ENCODE peak calls at places on chromosomes 5 and 9, in six cellular contexts. W, Z, I, F, L and K are unnamed samples.

GRCh38 chr5:66144799-66145390 is 795 bp downstream of the SREK1 start:
- DNase-seq in W (no peak), Z (no peak), I (no peak), F (no peak), L (no peak), K (no peak)

GRCh38 chr9:3664044-3664443 is 138.2 kb upstream of the RFX3 start:
- DNase-seq in W (no peak), Z (no peak), I (no peak), F (no peak), L (peak; percentile 29), K (no peak)

GRCh38 chr9:126002476-126003350 is 255.5 kb downstream of the PBX3 start:
- DNase-seq in W (no peak), Z (no peak), I (no peak), F (no peak), L (no peak), K (no peak)

GRCh38 chr9:122371851-122372250 is 1.0 kb downstream of the PTGS1 start:
- DNase-seq in W (no peak), Z (no peak), I (no peak), F (no peak), L (no peak), K (no peak)

GRCh38 chr5:107072440-107072839 is 598.3 kb downstream of the EFNA5 start:
- DNase-seq in W (no peak), Z (no peak), I (no peak), F (no peak), L (no peak), K (no peak)

GRCh38 chr5:73031839-73032238 is 76.0 kb downstream of the FCHO2 start:
- DNase-seq in W (no peak), Z (no peak), I (no peak), F (no peak), L (peak; percentile 91), K (peak; percentile 51)

GRCh38 chr5:79845448-79846197 is 145.4 kb downstream of the MTX3 start:
- DNase-seq in W (no peak), Z (no peak), I (no peak), F (no peak), L (peak; percentile 5), K (peak; percentile 50)

GRCh38 chr5:141182248-141182647 is at the start of gene PCDHB16:
- DNase-seq in W (no peak), Z (no peak), I (no peak), F (no peak), L (no peak), K (no peak)

GRCh38 chr5:111074244-111074643 is 2.7 kb downstream of the TSLP start:
- DNase-seq in W (no peak), Z (no peak), I (no peak), F (no peak), L (no peak), K (no peak)
- H3K4me3 ChIP-seq in W (no peak overlapping the region), Z (no peak overlapping the region), I (no peak overlapping the region), F (no peak overlapping the region), L (peak overlapping the region; percentile 60), K (no peak overlapping the region)

GRCh38 chr5:170913573-170913972 is 51.8 kb downstream of the RANBP17 start:
- DNase-seq in W (no peak), Z (no peak), I (no peak), F (no peak), L (no peak), K (no peak)

GRCh38 chr5:170920196-170920595 is 58.4 kb downstream of the RANBP17 start:
- DNase-seq in W (no peak), Z (no peak), I (no peak), F (no peak), L (no peak), K (no peak)

GRCh38 chr5:170917113-170917512 is 55.3 kb downstream of the RANBP17 start:
- DNase-seq in W (no peak), Z (no peak), I (no peak), F (no peak), L (no peak), K (no peak)
- TF ChIP-seq CTCF in W (no peak), Z (no peak), I (no peak), F (no peak), L (no peak), K (no peak)

GRCh38 chr9:38391278-38392118 is 1.0 kb upstream of the ALDH1B1 start:
- DNase-seq in W (no peak), Z (no peak), I (no peak), F (no peak), L (no peak), K (no peak)
- H3K4me3 ChIP-seq in W (peak overlapping the region; percentile 85), Z (no peak overlapping the region), I (no peak overlapping the region), F (peak overlapping the region; percentile 69), L (no peak overlapping the region), K (no peak overlapping the region)

DNA sequence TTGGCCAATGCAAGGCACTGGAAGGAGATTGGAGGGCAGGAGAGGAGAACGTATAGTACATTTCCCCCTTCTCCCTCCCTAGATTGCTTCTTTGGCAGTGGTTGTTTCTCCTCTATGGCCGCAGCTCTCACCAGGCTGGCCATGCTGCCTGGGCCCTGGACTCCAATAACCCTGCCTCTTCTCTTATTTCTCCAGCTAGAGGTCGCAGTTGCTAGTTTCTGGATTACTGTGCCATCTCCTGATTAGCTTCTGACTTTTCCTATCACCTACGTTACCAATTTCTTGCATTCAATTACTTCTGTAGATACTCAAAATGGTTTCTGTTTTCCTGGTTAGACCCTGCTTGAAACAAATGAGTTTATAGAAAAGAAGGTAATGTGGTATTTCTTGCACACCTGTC is 2.4 kb upstream of the MACIR start:
- DNase-seq in W (no peak), Z (no peak), I (no peak), F (no peak), L (no peak), K (no peak)
- TF ChIP-seq CTCF in W (no peak), Z (no peak), I (peak; percentile 42), F (no peak), L (peak; percentile 31), K (no peak)

DNA sequence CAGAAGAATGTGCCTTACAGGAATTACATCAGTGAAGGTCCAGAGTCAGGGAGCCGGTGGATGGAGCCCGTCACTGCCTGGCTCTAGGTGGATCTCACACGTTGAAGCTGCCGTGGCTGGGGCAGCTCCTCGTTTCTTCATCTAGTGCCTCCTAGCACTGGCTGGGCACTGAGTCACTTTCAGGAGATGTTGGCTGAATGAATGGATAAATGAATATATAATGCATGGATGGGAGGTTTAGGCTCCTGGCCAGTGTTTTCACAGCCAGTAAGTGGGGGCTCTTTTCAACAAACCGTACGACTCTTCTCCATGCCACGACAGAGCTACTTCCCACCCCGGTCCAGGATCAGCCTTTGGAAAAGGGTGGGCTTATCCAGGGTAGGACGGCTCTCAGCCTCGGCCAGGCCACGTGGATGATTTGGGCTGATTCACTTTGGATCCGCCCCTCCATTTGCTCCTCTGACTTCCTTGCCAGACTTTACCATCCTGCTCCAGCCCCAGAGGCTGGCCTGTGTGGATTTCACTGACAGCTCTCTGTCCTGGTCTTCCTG is 1.3 kb upstream of the SH3PXD2B start:
- DNase-seq in W (peak; percentile 44), Z (no peak), I (no peak), F (no peak), L (peak; percentile 33), K (no peak)
- H3K4me3 ChIP-seq in W (no peak overlapping the region), Z (no peak overlapping the region), I (no peak overlapping the region), F (peak overlapping the region; percentile 93), L (no peak overlapping the region), K (no peak overlapping the region)

GRCh38 chr5:21817668-21818419 is 1035.3 kb downstream of the CDH12 start:
- DNase-seq in W (no peak), Z (no peak), I (no peak), F (no peak), L (no peak), K (no peak)
- TF ChIP-seq CTCF in W (no peak), Z (no peak), I (no peak), F (peak; percentile 33), L (no peak), K (no peak)